ENCODE peak calls at places on chromosome 15, in seven cellular contexts. C is SK-N-DZ; T is right cardiac atrium; Y is activated CD4-positive, alpha-beta T cell treated with anti-CD3 and anti-CD28 coated beads for 24 hours; V is cardiac septum; M is bronchial epithelial cell; A is progenitor cell of endocrine pancreas. L is an unnamed sample.

GRCh38 chr15:70292511-70292760 is 194.7 kb upstream of the TLE3 start:
- DNase-seq in C (no peak), T (no peak), Y (no peak), V (no peak), M (no peak), A (no peak), L (no peak)

GRCh38 chr15:31080618-31081017 is 20.9 kb downstream of the TRPM1 start:
- DNase-seq in C (peak; percentile 16), T (peak; percentile 68), Y (peak; percentile 19), V (no peak), M (no peak), A (peak; percentile 34), L (no peak)

GRCh38 chr15:91824256-91824655 is 29.3 kb upstream of the SLCO3A1 start:
- DNase-seq in C (no peak), T (peak; percentile 16), Y (no peak), V (no peak), M (no peak), A (no peak), L (no peak)

GRCh38 chr15:45747426-45747825 is 112.6 kb downstream of the SQOR start:
- DNase-seq in C (no peak), T (no peak), Y (no peak), V (no peak), M (peak; percentile 81), A (no peak), L (no peak)

GRCh38 chr15:26082833-26083174 is 219.7 kb upstream of the ATP10A start:
- DNase-seq in C (no peak), T (no peak), Y (no peak), V (no peak), M (peak; percentile 30), A (no peak), L (no peak)

GRCh38 chr15:29952245-29952644 is 130.0 kb upstream of the TJP1 start:
- DNase-seq in C (no peak), T (no peak), Y (no peak), V (no peak), M (no peak), A (no peak), L (no peak)

GRCh38 chr15:90902996-90903732 is at the start of gene MAN2A2:
- DNase-seq in C (peak; percentile 51), T (peak; percentile 70), Y (peak; percentile 72), V (no peak), M (peak; percentile 26), A (peak; percentile 49), L (no peak)

GRCh38 chr15:83472151-83472550 is 25.0 kb downstream of the SH3GL3 start:
- DNase-seq in C (no peak), T (no peak), Y (no peak), V (no peak), M (no peak), A (no peak), L (no peak)

GRCh38 chr15:86263235-86263634 is 183.6 kb downstream of the AGBL1 start:
- DNase-seq in C (no peak), T (no peak), Y (no peak), V (no peak), M (peak; percentile 62), A (no peak), L (no peak)

GRCh38 chr15:35928847-35929246 is 382.9 kb upstream of the DPH6 start:
- DNase-seq in C (no peak), T (no peak), Y (no peak), V (no peak), M (no peak), A (no peak), L (no peak)

GRCh38 chr15:65833501-65834220 is 35.6 kb upstream of the RAB11A start:
- DNase-seq in C (peak; percentile 30), T (peak; percentile 19), Y (no peak), V (no peak), M (no peak), A (no peak), L (peak; percentile 60)

GRCh38 chr15:38904298-38904697 is 339.7 kb upstream of the RASGRP1 start:
- DNase-seq in C (no peak), T (no peak), Y (no peak), V (no peak), M (no peak), A (no peak), L (no peak)

GRCh38 chr15:46312133-46312740 is 677.4 kb downstream of the SQOR start:
- DNase-seq in C (peak; percentile 83), T (peak; percentile 57), Y (peak; percentile 41), V (no peak), M (peak; percentile 60), A (peak; percentile 79), L (peak; percentile 66)

L was measured in NCI-H1436 treated with DMSO at 0.1 percent for 48 hours.